ENCODE peak calls at places on chromosomes 11 and 22, in six cellular contexts. One of them, this sample, is unnamed.

GRCh38 chr11:65412271-65413076 is 10.1 kb upstream of the NEAT1 start:
- DNase-seq in Daoy: no peak
- DNase-seq in COR-L47: no peak
- DNase-seq in GM04503: no peak
- DNase-seq in astrocyte of the spinal cord: no peak
- DNase-seq in NCI-H460: no peak
- DNase-seq in this sample: no peak

GRCh38 chr11:113778111-113778910 is 1.3 kb upstream of the CLDN25 start:
- DNase-seq in GM04503: peak; percentile 7
- DNase-seq in Daoy: peak; percentile 39
- DNase-seq in astrocyte of the spinal cord: peak; percentile 30
- DNase-seq in COR-L47: peak; percentile 57
- DNase-seq in NCI-H460: no peak
- DNase-seq in this sample: no peak

GRCh38 chr22:40177738-40178416 is at the start of gene TNRC6B:
- DNase-seq in COR-L47: peak; percentile 87
- DNase-seq in astrocyte of the spinal cord: peak; percentile 97
- DNase-seq in NCI-H460: peak; percentile 95
- DNase-seq in GM04503: peak; percentile 97
- DNase-seq in Daoy: peak; percentile 93
- DNase-seq in this sample: peak; percentile 49

GRCh38 chr11:67484847-67485311 is 2.1 kb downstream of the AIP start:
- DNase-seq in NCI-H460: no peak
- DNase-seq in GM04503: no peak
- DNase-seq in Daoy: no peak
- DNase-seq in astrocyte of the spinal cord: no peak
- DNase-seq in COR-L47: no peak
- DNase-seq in this sample: no peak

GRCh38 chr22:22037740-22038139 is 55.2 kb upstream of the TOP3B start:
- DNase-seq in Daoy: peak; percentile 71
- DNase-seq in astrocyte of the spinal cord: peak; percentile 47
- DNase-seq in NCI-H460: no peak
- DNase-seq in COR-L47: peak; percentile 2
- DNase-seq in GM04503: no peak
- DNase-seq in this sample: no peak

GRCh38 chr11:109971184-109971523 is 122.0 kb upstream of the ZC3H12C start:
- DNase-seq in Daoy: peak; percentile 43
- DNase-seq in NCI-H460: no peak
- DNase-seq in COR-L47: peak; percentile 6
- DNase-seq in GM04503: no peak
- DNase-seq in astrocyte of the spinal cord: peak; percentile 85
- DNase-seq in this sample: no peak

GRCh38 chr11:93192163-93192562 is 5.6 kb downstream of the SLC36A4 start:
- DNase-seq in COR-L47: no peak
- DNase-seq in NCI-H460: no peak
- DNase-seq in Daoy: no peak
- DNase-seq in astrocyte of the spinal cord: no peak
- DNase-seq in GM04503: no peak
- DNase-seq in this sample: no peak

GRCh38 chr22:49633010-49633324 is 194.7 kb downstream of the BRD1 start:
- DNase-seq in NCI-H460: no peak
- DNase-seq in astrocyte of the spinal cord: no peak
- DNase-seq in COR-L47: no peak
- DNase-seq in GM04503: no peak
- DNase-seq in Daoy: no peak
- DNase-seq in this sample: no peak

GRCh38 chr11:6568191-6568918 is 35.1 kb downstream of the RRP8 start:
- DNase-seq in NCI-H460: no peak
- DNase-seq in GM04503: no peak
- DNase-seq in COR-L47: peak; percentile 46
- DNase-seq in astrocyte of the spinal cord: peak; percentile 73
- DNase-seq in Daoy: peak; percentile 39
- DNase-seq in this sample: no peak

GRCh38 chr11:82732734-82733443 is 775 bp downstream of the FAM181B start:
- DNase-seq in astrocyte of the spinal cord: no peak
- DNase-seq in Daoy: peak; percentile 27
- DNase-seq in NCI-H460: no peak
- DNase-seq in GM04503: no peak
- DNase-seq in COR-L47: peak; percentile 54
- DNase-seq in this sample: peak; percentile 28

GRCh38 chr11:96050435-96051182 is 126.7 kb upstream of the MTMR2 start:
- DNase-seq in Daoy: no peak
- DNase-seq in NCI-H460: no peak
- DNase-seq in GM04503: no peak
- DNase-seq in COR-L47: no peak
- DNase-seq in astrocyte of the spinal cord: peak; percentile 61
- DNase-seq in this sample: peak; percentile 5

GRCh38 chr11:57639321-57640067 is 10.2 kb downstream of the YPEL4 start:
- DNase-seq in COR-L47: no peak
- DNase-seq in astrocyte of the spinal cord: peak; percentile 84
- DNase-seq in NCI-H460: no peak
- DNase-seq in Daoy: peak; percentile 44
- DNase-seq in GM04503: no peak
- DNase-seq in this sample: peak; percentile 99

GRCh38 chr22:42613869-42614268 is 814 bp downstream of the POLDIP3 start:
- DNase-seq in astrocyte of the spinal cord: no peak
- DNase-seq in NCI-H460: no peak
- DNase-seq in GM04503: no peak
- DNase-seq in COR-L47: no peak
- DNase-seq in Daoy: peak; percentile 30
- DNase-seq in this sample: no peak

This sample was measured in HuH-7.